ENCODE peak calls at places on chromosomes 4 and X, in seven cellular contexts. J is kidney epithelial cell; Y is activated CD4-positive, alpha-beta T cell treated with anti-CD3 and anti-CD28 coated beads for 36 hours; F is NCI-H1092 treated with DMSO at 0.1 percent for 48 hours; S is NCI-H1930; P is activated CD8-positive, alpha-beta T cell treated with anti-CD3 and anti-CD28 coated beads for 36 hours; C is ovary. O is an unnamed sample.

GRCh38 chr4:4384837-4385236 is 2.1 kb upstream of the NSG1 start:
- DNase-seq in F (no peak), J (no peak), C (no peak), Y (peak; percentile 65), S (peak; percentile 13), P (peak; percentile 55), O (no peak)

GRCh38 chrX:155231163-155231562 is 14.9 kb downstream of the VBP1 start:
- DNase-seq in J (no peak), Y (no peak), F (no peak), S (no peak), P (no peak), C (no peak), O (no peak)

GRCh38 chr4:78446607-78447006 is 105.0 kb upstream of the ANXA3 start:
- DNase-seq in S (no peak), Y (no peak), F (no peak), C (no peak), P (no peak), J (no peak), O (no peak)

GRCh38 chr4:74021617-74022016 is 16.9 kb downstream of the CXCL3 start:
- DNase-seq in F (no peak), S (no peak), J (no peak), C (no peak), Y (no peak), P (no peak), O (no peak)

GRCh38 chr4:125719987-125720386 is 405.2 kb downstream of the FAT4 start:
- DNase-seq in F (no peak), Y (no peak), C (no peak), P (no peak), S (no peak), J (no peak), O (no peak)

GRCh38 chr4:161189286-161190134 is 974.3 kb downstream of the FSTL5 start:
- DNase-seq in C (no peak), S (no peak), P (no peak), F (no peak), Y (no peak), J (no peak), O (no peak)

GRCh38 chrX:16239211-16239610 is 71.9 kb downstream of the MAGEB17 start:
- DNase-seq in F (no peak), Y (peak; percentile 32), P (peak; percentile 28), J (peak; percentile 84), C (no peak), S (no peak), O (no peak)

GRCh38 chrX:40474205-40474626 is 106.6 kb upstream of the ATP6AP2 start:
- DNase-seq in S (no peak), P (no peak), F (no peak), Y (no peak), C (no peak), J (peak; percentile 50), O (no peak)

O was measured in sciatic nerve.